ENCODE peak calls at places on chromosomes 7 and 10, in six cellular contexts. U is activated CD4-positive, alpha-beta T cell treated with anti-CD3 and anti-CD28 coated beads for 36 hours; N is astrocyte of the spinal cord; X is stimulated activated CD8-positive, alpha-beta memory T cell treated with anti-CD3 and anti-CD28 coated beads, Interleukin-7, amount 100 ng/mL, for 1 hour; T is H54; L is HS-27A. C is an unnamed sample.

GRCh38 chr10:11783558-11783865 is 39.6 kb upstream of the PROSER2 start:
- DNase-seq in N (no peak), U (no peak), T (no peak), X (no peak), L (no peak), C (no peak)

GRCh38 chr10:71078454-71079145 is 133.8 kb upstream of the UNC5B start:
- DNase-seq in U (peak; percentile 1), X (no peak), N (no peak), L (no peak), T (no peak), C (peak; percentile 7)

GRCh38 chr7:45609180-45609579 is 35.0 kb downstream of the ADCY1 start:
- DNase-seq in U (no peak), X (no peak), T (no peak), N (no peak), L (no peak), C (no peak)

GRCh38 chr10:94192974-94193373 is 169.8 kb downstream of the NOC3L start:
- DNase-seq in X (no peak), U (no peak), N (no peak), T (no peak), L (no peak), C (no peak)

GRCh38 chr10:122656308-122656705 is 43.3 kb downstream of the C10orf120 start:
- DNase-seq in T (no peak), L (no peak), U (no peak), X (no peak), N (no peak), C (no peak)

GRCh38 chr10:12195281-12195602 is 449 bp downstream of the NUDT5 start:
- DNase-seq in N (peak; percentile 27), L (no peak), X (no peak), T (no peak), U (no peak), C (no peak)

GRCh38 chr10:59019603-59020002 is 156.8 kb upstream of the PHYHIPL start:
- DNase-seq in U (no peak), X (no peak), N (peak; percentile 36), L (no peak), T (no peak), C (no peak)

GRCh38 chr10:43806851-43807640 is 158.4 kb upstream of the ZNF32 start:
- DNase-seq in X (no peak), T (no peak), N (peak; percentile 78), U (no peak), L (no peak), C (no peak)

GRCh38 chr7:73978681-73979563 is 49.1 kb upstream of the ELN start:
- DNase-seq in N (no peak), L (no peak), X (no peak), T (peak; percentile 89), U (peak; percentile 55), C (peak; percentile 59)

C was measured in upper lobe of left lung.